ENCODE peak calls at places on chromosomes 2 and 18, in nine cellular contexts. One of them, this sample, is unnamed.

GRCh38 chr2:170711196-170711773 is 3.9 kb upstream of the SP5 start:
- DNase-seq in nephron progenitor cell: no peak
- DNase-seq in AG04449: no peak
- DNase-seq in cardiac muscle cell: no peak
- DNase-seq in kidney epithelial cell: no peak
- DNase-seq in heart left ventricle: no peak
- DNase-seq in psoas muscle: no peak
- DNase-seq in GM20000: no peak
- DNase-seq in GM10248: no peak
- DNase-seq in this sample: no peak

GRCh38 chr2:71100195-71100964 is 29.6 kb downstream of the MCEE start:
- DNase-seq in kidney epithelial cell: peak; percentile 14
- DNase-seq in GM10248: peak; percentile 61
- DNase-seq in psoas muscle: peak; percentile 44
- DNase-seq in AG04449: no peak
- DNase-seq in heart left ventricle: peak; percentile 29
- DNase-seq in nephron progenitor cell: peak; percentile 61
- DNase-seq in cardiac muscle cell: peak; percentile 76
- DNase-seq in GM20000: peak; percentile 65
- DNase-seq in this sample: peak; percentile 9

GRCh38 chr2:101718479-101718878 is 21.0 kb downstream of the MAP4K4 start:
- DNase-seq in AG04449: no peak
- DNase-seq in GM20000: no peak
- DNase-seq in psoas muscle: no peak
- DNase-seq in GM10248: no peak
- DNase-seq in kidney epithelial cell: no peak
- DNase-seq in cardiac muscle cell: no peak
- DNase-seq in nephron progenitor cell: no peak
- DNase-seq in heart left ventricle: no peak
- DNase-seq in this sample: no peak

GRCh38 chr2:171227066-171227782 is 66.5 kb upstream of the TLK1 start:
- DNase-seq in cardiac muscle cell: no peak
- DNase-seq in AG04449: no peak
- DNase-seq in GM10248: no peak
- DNase-seq in psoas muscle: no peak
- DNase-seq in GM20000: no peak
- DNase-seq in nephron progenitor cell: no peak
- DNase-seq in kidney epithelial cell: no peak
- DNase-seq in heart left ventricle: no peak
- DNase-seq in this sample: no peak

GRCh38 chr2:174344716-174345472 is 10.1 kb downstream of the SP9 start:
- DNase-seq in psoas muscle: no peak
- DNase-seq in cardiac muscle cell: peak; percentile 39
- DNase-seq in GM20000: peak; percentile 35
- DNase-seq in kidney epithelial cell: no peak
- DNase-seq in heart left ventricle: no peak
- DNase-seq in nephron progenitor cell: peak; percentile 14
- DNase-seq in AG04449: no peak
- DNase-seq in GM10248: no peak
- DNase-seq in this sample: no peak

GRCh38 chr2:207967121-207967520 is 58.2 kb downstream of the PLEKHM3 start:
- DNase-seq in psoas muscle: no peak
- DNase-seq in GM10248: no peak
- DNase-seq in AG04449: no peak
- DNase-seq in heart left ventricle: no peak
- DNase-seq in nephron progenitor cell: no peak
- DNase-seq in kidney epithelial cell: no peak
- DNase-seq in cardiac muscle cell: no peak
- DNase-seq in GM20000: no peak
- DNase-seq in this sample: no peak

GRCh38 chr2:121360566-121361300 is 75.7 kb upstream of the TFCP2L1 start:
- DNase-seq in psoas muscle: peak; percentile 40
- DNase-seq in GM10248: no peak
- DNase-seq in AG04449: no peak
- DNase-seq in heart left ventricle: no peak
- DNase-seq in nephron progenitor cell: no peak
- DNase-seq in cardiac muscle cell: peak; percentile 54
- DNase-seq in GM20000: no peak
- DNase-seq in kidney epithelial cell: peak; percentile 48
- DNase-seq in this sample: no peak

GRCh38 chr2:27143285-27143684 is 4.1 kb upstream of the PRR30 start:
- DNase-seq in nephron progenitor cell: no peak
- DNase-seq in AG04449: no peak
- DNase-seq in GM10248: no peak
- DNase-seq in cardiac muscle cell: no peak
- DNase-seq in heart left ventricle: no peak
- DNase-seq in GM20000: no peak
- DNase-seq in psoas muscle: no peak
- DNase-seq in kidney epithelial cell: no peak
- DNase-seq in this sample: no peak

GRCh38 chr18:902179-902718 is 2.4 kb upstream of the ADCYAP1 start:
- DNase-seq in kidney epithelial cell: no peak
- DNase-seq in GM10248: no peak
- DNase-seq in cardiac muscle cell: peak; percentile 69
- DNase-seq in psoas muscle: no peak
- DNase-seq in nephron progenitor cell: no peak
- DNase-seq in GM20000: no peak
- DNase-seq in AG04449: no peak
- DNase-seq in heart left ventricle: no peak
- DNase-seq in this sample: no peak

GRCh38 chr2:122519806-122520205 is 764.4 kb downstream of the TSN start:
- DNase-seq in heart left ventricle: no peak
- DNase-seq in psoas muscle: no peak
- DNase-seq in GM10248: no peak
- DNase-seq in AG04449: no peak
- DNase-seq in nephron progenitor cell: no peak
- DNase-seq in kidney epithelial cell: no peak
- DNase-seq in GM20000: no peak
- DNase-seq in cardiac muscle cell: no peak
- DNase-seq in this sample: no peak

GRCh38 chr2:128276878-128277675 is 41.6 kb downstream of the HS6ST1 start:
- DNase-seq in GM20000: no peak
- DNase-seq in AG04449: no peak
- DNase-seq in heart left ventricle: no peak
- DNase-seq in psoas muscle: no peak
- DNase-seq in GM10248: no peak
- DNase-seq in nephron progenitor cell: no peak
- DNase-seq in kidney epithelial cell: no peak
- DNase-seq in cardiac muscle cell: no peak
- DNase-seq in this sample: no peak

GRCh38 chr2:58614259-58614658 is 373.1 kb upstream of the FANCL start:
- DNase-seq in GM20000: no peak
- DNase-seq in nephron progenitor cell: no peak
- DNase-seq in GM10248: no peak
- DNase-seq in AG04449: no peak
- DNase-seq in kidney epithelial cell: no peak
- DNase-seq in psoas muscle: no peak
- DNase-seq in heart left ventricle: no peak
- DNase-seq in cardiac muscle cell: no peak
- DNase-seq in this sample: no peak

GRCh38 chr2:102439065-102439695 is 16.2 kb downstream of the IL18RAP start:
- DNase-seq in GM20000: no peak
- DNase-seq in heart left ventricle: no peak
- DNase-seq in nephron progenitor cell: no peak
- DNase-seq in psoas muscle: no peak
- DNase-seq in kidney epithelial cell: peak; percentile 82
- DNase-seq in cardiac muscle cell: peak; percentile 89
- DNase-seq in AG04449: peak; percentile 16
- DNase-seq in GM10248: no peak
- DNase-seq in this sample: no peak

GRCh38 chr2:186429095-186429494 is 57.0 kb upstream of the ZC3H15 start:
- DNase-seq in kidney epithelial cell: no peak
- DNase-seq in heart left ventricle: no peak
- DNase-seq in AG04449: no peak
- DNase-seq in psoas muscle: no peak
- DNase-seq in GM10248: no peak
- DNase-seq in nephron progenitor cell: no peak
- DNase-seq in cardiac muscle cell: no peak
- DNase-seq in GM20000: no peak
- DNase-seq in this sample: no peak

GRCh38 chr18:11324956-11325873 is 175.8 kb upstream of the PIEZO2 start:
- DNase-seq in nephron progenitor cell: no peak
- DNase-seq in AG04449: peak; percentile 67
- DNase-seq in heart left ventricle: no peak
- DNase-seq in kidney epithelial cell: peak; percentile 50
- DNase-seq in psoas muscle: no peak
- DNase-seq in cardiac muscle cell: peak; percentile 78
- DNase-seq in GM10248: peak; percentile 59
- DNase-seq in GM20000: peak; percentile 49
- DNase-seq in this sample: peak; percentile 59

DNA sequence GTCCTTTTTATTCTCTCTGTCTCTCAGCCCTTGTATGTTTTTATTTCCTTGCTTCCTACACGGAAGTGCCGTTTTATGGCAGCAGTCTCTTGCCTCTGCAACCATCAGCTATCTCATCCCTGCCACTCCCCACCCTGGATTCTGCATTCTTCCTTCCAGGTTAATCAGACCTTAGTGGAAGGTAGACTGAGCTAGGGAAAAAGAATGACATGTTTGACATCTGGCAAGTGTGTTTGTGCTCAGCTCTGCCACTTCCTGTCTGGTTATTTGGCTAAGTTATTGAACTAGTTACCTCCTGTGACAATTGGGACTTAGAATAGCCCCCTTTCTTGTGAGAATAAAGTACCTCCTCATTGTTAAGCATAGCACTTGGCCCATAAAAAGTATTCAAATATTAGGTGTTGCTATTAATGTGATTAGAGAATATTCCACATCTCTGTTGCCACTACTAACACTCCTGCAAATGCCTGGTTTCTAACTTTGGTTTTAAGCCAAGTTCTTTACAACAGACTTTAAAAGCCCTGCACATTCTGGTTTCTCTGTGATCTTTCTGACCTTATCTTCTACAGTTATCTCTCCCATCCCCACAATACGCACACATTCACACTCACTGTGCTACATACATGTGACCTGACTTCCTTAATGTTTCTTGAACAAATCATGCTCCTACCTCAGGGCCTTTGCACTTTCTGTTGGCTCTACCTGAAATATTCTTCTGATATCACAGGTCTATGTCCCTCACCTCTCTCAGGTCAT is 10.8 kb upstream of the MAPRE2 start:
- DNase-seq in AG04449: no peak
- DNase-seq in heart left ventricle: no peak
- DNase-seq in GM10248: no peak
- DNase-seq in GM20000: no peak
- DNase-seq in kidney epithelial cell: no peak
- DNase-seq in psoas muscle: no peak
- DNase-seq in cardiac muscle cell: no peak
- DNase-seq in nephron progenitor cell: no peak
- DNase-seq in this sample: no peak
- TF ChIP-seq CTCF in AG04449: no peak
- TF ChIP-seq CTCF in heart left ventricle: no peak
- TF ChIP-seq CTCF in GM10248: no peak
- TF ChIP-seq CTCF in GM20000: no peak
- TF ChIP-seq CTCF in kidney epithelial cell: no peak
- TF ChIP-seq CTCF in psoas muscle: no peak
- TF ChIP-seq CTCF in cardiac muscle cell: no peak
- TF ChIP-seq CTCF in nephron progenitor cell: no peak
- TF ChIP-seq CTCF in this sample: no peak

DNA sequence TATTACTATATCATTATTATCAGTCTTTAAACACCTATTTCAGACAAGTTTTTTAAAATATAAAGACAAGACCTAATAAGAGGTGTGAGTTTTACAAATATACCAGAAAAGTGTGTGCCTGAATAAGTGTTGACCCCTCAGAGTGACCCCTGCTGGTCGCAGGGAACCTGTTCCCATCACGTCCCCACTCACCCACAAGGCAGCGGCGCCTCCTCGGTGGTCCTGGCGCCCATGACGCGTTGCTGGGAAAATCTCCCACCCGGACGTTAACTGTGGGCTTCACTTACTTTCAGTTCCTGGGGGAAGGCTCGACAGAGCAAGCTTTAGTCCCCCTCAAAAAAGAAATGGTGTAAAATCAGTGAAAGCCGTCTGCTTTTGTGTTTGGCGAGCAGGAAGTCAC is 93.5 kb downstream of the TMEM18 start:
- DNase-seq in AG04449: no peak
- DNase-seq in heart left ventricle: no peak
- DNase-seq in cardiac muscle cell: no peak
- DNase-seq in psoas muscle: no peak
- DNase-seq in GM20000: no peak
- DNase-seq in GM10248: no peak
- DNase-seq in nephron progenitor cell: no peak
- DNase-seq in kidney epithelial cell: no peak
- DNase-seq in this sample: no peak
- TF ChIP-seq CTCF in AG04449: no peak
- TF ChIP-seq CTCF in heart left ventricle: no peak
- TF ChIP-seq CTCF in cardiac muscle cell: no peak
- TF ChIP-seq CTCF in psoas muscle: no peak
- TF ChIP-seq CTCF in GM20000: no peak
- TF ChIP-seq CTCF in GM10248: no peak
- TF ChIP-seq CTCF in nephron progenitor cell: no peak
- TF ChIP-seq CTCF in kidney epithelial cell: no peak
- TF ChIP-seq CTCF in this sample: no peak

GRCh38 chr2:217168396-217168795 is 308.5 kb upstream of the TNP1 start:
- DNase-seq in cardiac muscle cell: no peak
- DNase-seq in kidney epithelial cell: no peak
- DNase-seq in AG04449: no peak
- DNase-seq in nephron progenitor cell: no peak
- DNase-seq in GM20000: no peak
- DNase-seq in GM10248: no peak
- DNase-seq in psoas muscle: no peak
- DNase-seq in heart left ventricle: no peak
- DNase-seq in this sample: no peak

GRCh38 chr2:217165547-217165946 is 305.7 kb upstream of the TNP1 start:
- DNase-seq in GM10248: no peak
- DNase-seq in kidney epithelial cell: no peak
- DNase-seq in GM20000: no peak
- DNase-seq in psoas muscle: no peak
- DNase-seq in cardiac muscle cell: no peak
- DNase-seq in AG04449: no peak
- DNase-seq in nephron progenitor cell: no peak
- DNase-seq in heart left ventricle: no peak
- DNase-seq in this sample: no peak

GRCh38 chr2:217167531-217167930 is 307.7 kb upstream of the TNP1 start:
- DNase-seq in cardiac muscle cell: no peak
- DNase-seq in GM20000: no peak
- DNase-seq in kidney epithelial cell: no peak
- DNase-seq in psoas muscle: no peak
- DNase-seq in nephron progenitor cell: no peak
- DNase-seq in heart left ventricle: no peak
- DNase-seq in AG04449: no peak
- DNase-seq in GM10248: no peak
- DNase-seq in this sample: no peak

GRCh38 chr2:217164008-217164407 is 304.1 kb upstream of the TNP1 start:
- DNase-seq in GM10248: no peak
- DNase-seq in psoas muscle: peak; percentile 40
- DNase-seq in kidney epithelial cell: no peak
- DNase-seq in GM20000: no peak
- DNase-seq in AG04449: no peak
- DNase-seq in heart left ventricle: no peak
- DNase-seq in nephron progenitor cell: no peak
- DNase-seq in cardiac muscle cell: no peak
- DNase-seq in this sample: no peak

GRCh38 chr2:217166241-217166640 is 306.4 kb upstream of the TNP1 start:
- DNase-seq in cardiac muscle cell: peak; percentile 70
- DNase-seq in psoas muscle: no peak
- DNase-seq in AG04449: no peak
- DNase-seq in heart left ventricle: no peak
- DNase-seq in GM10248: no peak
- DNase-seq in nephron progenitor cell: no peak
- DNase-seq in GM20000: peak; percentile 15
- DNase-seq in kidney epithelial cell: peak; percentile 23
- DNase-seq in this sample: no peak
- TF ChIP-seq CTCF in cardiac muscle cell: peak; percentile 64
- TF ChIP-seq CTCF in psoas muscle: peak; percentile 70
- TF ChIP-seq CTCF in AG04449: peak; percentile 40
- TF ChIP-seq CTCF in heart left ventricle: peak; percentile 82
- TF ChIP-seq CTCF in GM10248: peak; percentile 46
- TF ChIP-seq CTCF in nephron progenitor cell: peak; percentile 59
- TF ChIP-seq CTCF in GM20000: peak; percentile 32
- TF ChIP-seq CTCF in kidney epithelial cell: peak; percentile 62
- TF ChIP-seq CTCF in this sample: peak; percentile 61

GRCh38 chr2:25982273-25982967 is at the start of gene KIF3C:
- DNase-seq in GM10248: peak; percentile 83
- DNase-seq in kidney epithelial cell: no peak
- DNase-seq in psoas muscle: peak; percentile 65
- DNase-seq in nephron progenitor cell: peak; percentile 79
- DNase-seq in heart left ventricle: peak; percentile 73
- DNase-seq in cardiac muscle cell: peak; percentile 78
- DNase-seq in AG04449: no peak
- DNase-seq in GM20000: peak; percentile 83
- DNase-seq in this sample: no peak
- TF ChIP-seq CTCF in GM10248: no peak
- TF ChIP-seq CTCF in kidney epithelial cell: no peak
- TF ChIP-seq CTCF in psoas muscle: no peak
- TF ChIP-seq CTCF in nephron progenitor cell: no peak
- TF ChIP-seq CTCF in heart left ventricle: no peak
- TF ChIP-seq CTCF in cardiac muscle cell: no peak
- TF ChIP-seq CTCF in AG04449: no peak
- TF ChIP-seq CTCF in GM20000: no peak
- TF ChIP-seq CTCF in this sample: no peak